ENCODE peak calls at places on chromosomes 4 and X, in seven cellular contexts. E is H9, M is neuronal stem cell, A is IMR-90, Y is mesenchymal stem cell, O is mesendoderm, Q is trophoblast cell. C is an unnamed sample.
A peak's percentile ranks its signal among the peaks of the same experiment; 100 is the strongest.

GRCh38 chr4:8906991-8907595 is 35.5 kb upstream of the HMX1 start:
- DNase-seq in A (no peak), O (no peak), Y (no peak), M (no peak), E (peak; percentile 15), Q (no peak), C (peak; percentile 40)

GRCh38 chrX:42176790-42177189 is 253.4 kb upstream of the CASK start:
- DNase-seq in Q (no peak), A (no peak), O (peak; percentile 28), M (no peak), Y (no peak), E (peak; percentile 45), C (no peak)

GRCh38 chrX:44432641-44433040 is 89.2 kb upstream of the EFHC2 start:
- DNase-seq in M (peak; percentile 65), O (peak; percentile 76), A (peak; percentile 3), Y (peak; percentile 36), E (no peak), Q (no peak), C (peak; percentile 29)

GRCh38 chr4:150816491-150816890 is 198.6 kb downstream of the LRBA start:
- DNase-seq in E (no peak), Y (no peak), M (no peak), O (no peak), A (peak; percentile 39), Q (no peak), C (no peak)

GRCh38 chr4:41448935-41449334 is 89.0 kb upstream of the LIMCH1 start:
- DNase-seq in Y (peak; percentile 84), A (no peak), M (no peak), O (no peak), Q (no peak), E (no peak), C (no peak)

GRCh38 chr4:27490315-27490714 is 629.7 kb downstream of the STIM2 start:
- DNase-seq in E (no peak), M (no peak), O (no peak), Y (no peak), Q (no peak), A (no peak), C (no peak)

GRCh38 chr4:16705341-16705740 is 193.1 kb downstream of the LDB2 start:
- DNase-seq in O (peak; percentile 46), E (no peak), A (no peak), Q (no peak), M (no peak), Y (no peak), C (no peak)

GRCh38 chrX:44651347-44651746 is 108.7 kb upstream of the FUNDC1 start:
- DNase-seq in Y (no peak), A (no peak), M (no peak), Q (no peak), E (peak; percentile 28), O (peak; percentile 58), C (no peak)

GRCh38 chrX:633655-634305 is 3.2 kb downstream of the SHOX start:
- DNase-seq in A (no peak), Y (no peak), E (no peak), M (no peak), Q (no peak), O (no peak), C (no peak)

GRCh38 chr4:187309456-187309855 is 585.8 kb upstream of the FAT1 start:
- DNase-seq in M (no peak), E (no peak), Q (no peak), Y (peak; percentile 12), A (peak; percentile 69), O (no peak), C (no peak)

GRCh38 chrX:84188320-84188834 is 378 bp upstream of the RPS6KA6 start:
- DNase-seq in E (peak; percentile 62), M (no peak), A (peak; percentile 64), Q (peak; percentile 23), O (peak; percentile 76), Y (peak; percentile 63), C (peak; percentile 53)

GRCh38 chr4:152747444-152747843 is 32.1 kb downstream of the TIGD4 start:
- DNase-seq in Q (no peak), A (no peak), O (no peak), Y (no peak), E (no peak), M (no peak), C (no peak)

GRCh38 chr4:118351851-118352827 is 664 bp downstream of the PRSS12 start:
- DNase-seq in A (peak; percentile 59), M (peak; percentile 35), O (peak; percentile 72), E (peak; percentile 57), Y (peak; percentile 47), Q (peak; percentile 5), C (peak; percentile 71)

GRCh38 chrX:124338733-124339514 is 6.5 kb downstream of the TEX13D start:
- DNase-seq in Q (no peak), E (no peak), O (no peak), Y (no peak), A (no peak), M (no peak), C (no peak)

GRCh38 chrX:132480581-132481203 is 8.1 kb downstream of the MBNL3 start:
- DNase-seq in E (no peak), O (peak; percentile 7), A (peak; percentile 20), M (no peak), Y (peak; percentile 85), Q (peak; percentile 37), C (no peak)

GRCh38 chr4:85747871-85748491 is 273.0 kb downstream of the ARHGAP24 start:
- DNase-seq in O (peak; percentile 87), E (peak; percentile 36), Q (peak; percentile 27), A (peak; percentile 83), Y (peak; percentile 81), M (peak; percentile 41), C (no peak)

GRCh38 chr4:54090804-54091623 is 8.9 kb upstream of the GSX2 start:
- DNase-seq in M (no peak), Q (no peak), O (no peak), A (peak; percentile 33), Y (peak; percentile 46), E (peak; percentile 30), C (no peak)

GRCh38 chr4:85127653-85128052 is 161.2 kb upstream of the WDFY3 start:
- DNase-seq in Y (peak; percentile 35), A (no peak), O (peak; percentile 93), E (peak; percentile 88), M (peak; percentile 48), Q (peak; percentile 38), C (peak; percentile 59)

GRCh38 chrX:95733426-95733825 is 951.2 kb upstream of the DIAPH2 start:
- DNase-seq in O (no peak), A (no peak), M (peak; percentile 37), Q (no peak), Y (no peak), E (no peak), C (no peak)

GRCh38 chr4:23899565-23899964 is 9.7 kb upstream of the PPARGC1A start:
- DNase-seq in A (no peak), M (no peak), Y (no peak), E (no peak), O (no peak), Q (no peak), C (no peak)
- H4K8ac ChIP-seq in A (no peak overlapping the region), M (no peak overlapping the region), Y (no peak overlapping the region), E (no peak overlapping the region), O (no peak overlapping the region), Q (no peak overlapping the region), C (no peak overlapping the region)

GRCh38 chr4:95510145-95510544 is 38.6 kb downstream of the UNC5C start:
- DNase-seq in E (no peak), Q (no peak), O (no peak), M (no peak), Y (peak; percentile 56), A (peak; percentile 13), C (no peak)

GRCh38 chr4:95513022-95513421 is 35.8 kb downstream of the UNC5C start:
- DNase-seq in Y (no peak), M (no peak), Q (no peak), E (no peak), A (no peak), O (no peak), C (no peak)

GRCh38 chr4:95508421-95508820 is 40.4 kb downstream of the UNC5C start:
- DNase-seq in O (no peak), Y (peak; percentile 33), E (no peak), Q (no peak), M (no peak), A (peak; percentile 40), C (no peak)

GRCh38 chr4:95511477-95511876 is 37.3 kb downstream of the UNC5C start:
- DNase-seq in M (no peak), Q (no peak), E (no peak), Y (no peak), A (no peak), O (no peak), C (no peak)

GRCh38 chr4:95510877-95511276 is 37.9 kb downstream of the UNC5C start:
- DNase-seq in A (no peak), M (no peak), Y (no peak), E (no peak), Q (no peak), O (no peak), C (no peak)
- H4K8ac ChIP-seq in A (no peak overlapping the region), M (no peak overlapping the region), Y (no peak overlapping the region), E (no peak overlapping the region), Q (no peak overlapping the region), O (no peak overlapping the region), C (no peak overlapping the region)

DNA sequence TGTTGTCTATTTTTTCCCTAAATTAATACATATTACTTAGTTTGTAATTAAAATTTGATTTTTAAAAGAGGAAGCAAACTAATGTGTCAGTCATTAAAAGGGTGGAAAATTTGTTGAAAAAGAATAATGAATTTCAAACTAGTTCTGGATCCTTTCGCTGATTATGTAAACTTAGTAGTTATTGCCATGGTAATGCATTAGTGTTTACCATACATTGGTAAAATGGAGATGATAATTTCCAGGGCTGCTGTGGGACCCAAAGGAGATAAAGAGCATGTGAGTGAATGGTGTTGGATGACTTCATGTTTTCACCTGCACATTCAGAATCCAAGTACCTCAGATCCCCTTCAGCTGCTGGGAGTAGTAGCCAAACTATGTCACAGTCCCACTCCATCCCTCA is 6.6 kb downstream of the BEX3 start:
- DNase-seq in Y (no peak), A (no peak), Q (no peak), O (no peak), E (no peak), M (no peak), C (no peak)
- H4K8ac ChIP-seq in Y (no peak overlapping the region), A (no peak overlapping the region), Q (no peak overlapping the region), O (no peak overlapping the region), E (no peak overlapping the region), M (no peak overlapping the region), C (no peak overlapping the region)

DNA sequence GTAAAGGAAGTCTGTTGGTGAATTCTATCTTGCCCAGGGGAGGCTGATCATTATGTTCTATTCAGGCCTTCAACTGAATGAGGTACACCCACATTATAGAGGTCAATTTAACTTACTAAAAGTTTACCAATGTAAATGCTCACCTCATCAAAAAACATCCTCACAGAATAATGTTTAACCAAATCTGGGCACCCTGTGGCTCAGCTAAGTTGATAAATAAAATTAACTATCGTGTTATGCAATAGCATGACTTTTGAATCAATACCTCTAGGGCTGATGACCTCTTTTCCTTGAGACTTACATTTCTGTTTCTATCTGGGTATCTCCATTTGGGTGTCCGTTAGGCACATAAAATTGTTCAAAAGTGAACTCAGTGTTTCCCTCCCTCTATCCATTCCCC is 203.1 kb downstream of the TEX13C start:
- DNase-seq in Y (no peak), A (no peak), O (no peak), E (no peak), M (no peak), Q (no peak), C (no peak)
- H4K8ac ChIP-seq in Y (no peak overlapping the region), A (no peak overlapping the region), O (no peak overlapping the region), E (no peak overlapping the region), M (no peak overlapping the region), Q (no peak overlapping the region), C (no peak overlapping the region)

GRCh38 chr4:43456383-43456782 is 563.9 kb downstream of the GRXCR1 start:
- DNase-seq in A (peak; percentile 81), Y (peak; percentile 40), O (no peak), E (no peak), Q (no peak), M (no peak), C (no peak)
- H4K8ac ChIP-seq in A (peak overlapping the region; percentile 98), Y (no peak overlapping the region), O (no peak overlapping the region), E (no peak overlapping the region), Q (no peak overlapping the region), M (no peak overlapping the region), C (no peak overlapping the region)